ENCODE peak calls at places on chromosomes 3 and 15, in four cellular contexts. G is LoVo, H is fibroblast of the conjunctiva, D is astrocyte of the cerebellum. J is an unnamed sample.

GRCh38 chr3:192825657-192826200 is 91.9 kb downstream of the MB21D2 start:
- DNase-seq in G (no peak), H (no peak), D (no peak), J (no peak)

GRCh38 chr15:64067564-64068030 is 21.3 kb upstream of the DAPK2 start:
- DNase-seq in G (peak; percentile 72), H (peak; percentile 49), D (peak; percentile 35), J (peak; percentile 52)

GRCh38 chr3:155320934-155321333 is 27.5 kb upstream of the STRIT1 start:
- DNase-seq in G (no peak), H (no peak), D (no peak), J (no peak)

GRCh38 chr3:63766261-63766660 is 52.8 kb upstream of the C3orf49 start:
- DNase-seq in G (no peak), H (no peak), D (no peak), J (no peak)

GRCh38 chr3:78823859-78824258 is 943.9 kb downstream of the ROBO1 start:
- DNase-seq in G (no peak), H (no peak), D (no peak), J (no peak)

GRCh38 chr15:60858511-60859085 is 370.5 kb downstream of the RORA start:
- DNase-seq in G (no peak), H (no peak), D (no peak), J (no peak)

GRCh38 chr15:72231847-72232461 is 964 bp upstream of the PKM start:
- DNase-seq in G (peak; percentile 89), H (peak; percentile 67), D (peak; percentile 51), J (peak; percentile 44)

GRCh38 chr3:53850895-53851294 is 4.5 kb downstream of the IL17RB start:
- DNase-seq in G (no peak), H (peak; percentile 5), D (no peak), J (no peak)

GRCh38 chr3:38738630-38739395 is 77.2 kb downstream of the SCN10A start:
- DNase-seq in G (no peak), H (peak; percentile 6), D (no peak), J (no peak)

GRCh38 chr3:112817782-112818181 is 28.9 kb downstream of the CD200R1L start:
- DNase-seq in G (no peak), H (no peak), D (no peak), J (no peak)

GRCh38 chr15:45448066-45448510 is 69.7 kb upstream of the GATM start:
- DNase-seq in G (no peak), H (no peak), D (no peak), J (peak; percentile 60)